ENCODE peak calls at places on chromosome 5, in seven cellular contexts. T is cardiac muscle cell, S is D721Med, Q is AG04449, N is AG04450, W is heart left ventricle, F is AG09319. A is an unnamed sample.

GRCh38 chr5:139707445-139708003 is 59.4 kb downstream of the CXXC5 start:
- DNase-seq in F (no peak), S (no peak), T (no peak), W (no peak), N (no peak), Q (no peak), A (no peak)

GRCh38 chr5:1725641-1726468 is 73.8 kb downstream of the MRPL36 start:
- DNase-seq in F (no peak), S (no peak), Q (no peak), W (no peak), N (no peak), T (no peak), A (no peak)

GRCh38 chr5:147756566-147756965 is 26.0 kb downstream of the JAKMIP2 start:
- DNase-seq in N (no peak), W (no peak), T (no peak), S (no peak), Q (no peak), F (no peak), A (no peak)

GRCh38 chr5:96302174-96302738 is 130.8 kb downstream of the PCSK1 start:
- DNase-seq in T (no peak), N (no peak), W (no peak), Q (no peak), S (no peak), F (no peak), A (no peak)

GRCh38 chr5:111463304-111463703 is 49.0 kb downstream of the STARD4 start:
- DNase-seq in F (no peak), T (no peak), S (no peak), Q (no peak), N (no peak), W (no peak), A (no peak)

GRCh38 chr5:172280937-172281336 is 2.6 kb downstream of the UBTD2 start:
- DNase-seq in Q (no peak), N (no peak), S (no peak), T (no peak), F (peak), W (no peak), A (no peak)

GRCh38 chr5:106964102-106964501 is 706.6 kb downstream of the EFNA5 start:
- DNase-seq in Q (no peak), W (no peak), T (no peak), S (no peak), F (no peak), N (no peak), A (no peak)

GRCh38 chr5:141650851-141651727 is at the start of gene FCHSD1:
- DNase-seq in T (peak), W (peak), N (peak), F (peak), Q (no peak), S (no peak), A (peak)

GRCh38 chr5:147507480-147508126 is 2.3 kb downstream of the DPYSL3 start:
- DNase-seq in Q (no peak), F (no peak), W (no peak), T (no peak), N (no peak), S (no peak), A (no peak)

GRCh38 chr5:88660947-88661869 is 221.8 kb downstream of the MEF2C start:
- DNase-seq in T (peak), F (peak), S (peak), N (no peak), Q (no peak), W (peak), A (no peak)

GRCh38 chr5:80165430-80165829 is 90.4 kb downstream of the SERINC5 start:
- DNase-seq in Q (no peak), S (no peak), W (no peak), N (no peak), F (no peak), T (no peak), A (no peak)

GRCh38 chr5:149391524-149391923 is 12.4 kb upstream of the IL17B start:
- DNase-seq in S (no peak), N (no peak), Q (no peak), T (peak), W (no peak), F (no peak), A (no peak)

GRCh38 chr5:29518176-29518575 is 1675.3 kb upstream of the CDH6 start:
- DNase-seq in Q (no peak), N (no peak), W (no peak), F (no peak), S (no peak), T (no peak), A (no peak)

GRCh38 chr5:17114233-17114632 is 103.2 kb upstream of the BASP1 start:
- DNase-seq in N (no peak), F (no peak), S (no peak), W (no peak), T (no peak), Q (no peak), A (no peak)

GRCh38 chr5:3609120-3609681 is 13.6 kb downstream of the IRX1 start:
- DNase-seq in T (no peak), Q (no peak), W (no peak), S (no peak), F (no peak), N (no peak), A (no peak)

GRCh38 chr5:79025054-79025465 is 40.0 kb upstream of the ARSB start:
- DNase-seq in W (peak), F (peak), N (peak), T (peak), S (no peak), Q (peak), A (no peak)

GRCh38 chr5:158145827-158146226 is 286.9 kb upstream of the CLINT1 start:
- DNase-seq in Q (no peak), S (no peak), F (no peak), W (no peak), N (no peak), T (no peak), A (no peak)

GRCh38 chr5:1394881-1395860 is 50.1 kb downstream of the SLC6A3 start:
- DNase-seq in F (no peak), S (no peak), N (no peak), W (no peak), Q (no peak), T (no peak), A (no peak)

GRCh38 chr5:94397508-94397907 is 220.9 kb downstream of the KIAA0825 start:
- DNase-seq in F (no peak), T (no peak), W (no peak), Q (no peak), N (no peak), S (no peak), A (no peak)

GRCh38 chr5:173396311-173396993 is 68.2 kb upstream of the STC2 start:
- DNase-seq in Q (no peak), F (no peak), T (peak), N (no peak), W (no peak), S (no peak), A (no peak)

GRCh38 chr5:160837749-160838593 is 14.0 kb downstream of the ATP10B start:
- DNase-seq in Q (no peak), F (no peak), T (no peak), W (no peak), N (no peak), S (no peak), A (no peak)

DNA sequence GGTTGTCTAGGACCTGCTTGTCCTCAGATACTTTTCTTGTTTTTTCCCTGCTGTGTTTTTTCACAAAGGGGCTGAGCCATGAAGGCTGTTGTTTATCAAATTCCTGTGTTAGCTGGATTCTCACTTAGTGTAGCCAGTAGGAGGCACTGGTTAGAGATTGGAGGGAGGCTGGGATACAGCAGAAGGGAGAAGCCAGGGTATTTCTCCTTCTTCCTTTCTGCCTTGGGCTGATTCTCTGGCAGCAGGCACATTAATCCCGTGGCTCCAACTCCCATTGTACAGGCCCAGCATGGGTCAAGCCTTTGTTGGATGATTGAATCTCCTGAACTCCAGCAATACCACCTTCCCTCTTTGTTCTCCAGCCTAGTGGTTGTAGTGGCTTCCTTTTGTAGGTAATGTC is 46.4 kb upstream of the FAM170A start:
- DNase-seq in N (no peak), W (no peak), T (no peak), S (no peak), F (no peak), Q (no peak), A (no peak)
- TF ChIP-seq CTCF in N (no peak), W (no peak), T (no peak), S (no peak), F (no peak), Q (no peak), A (no peak)

GRCh38 chr5:35202319-35203111 is 27.8 kb downstream of the PRLR start:
- DNase-seq in N (no peak), T (peak), S (no peak), F (peak), Q (no peak), W (no peak), A (peak)
- TF ChIP-seq CTCF in N (peak), T (peak), S (peak), F (peak), Q (peak), W (peak), A (no peak)

GRCh38 chr5:133386662-133387061 is 225.7 kb downstream of the FSTL4 start:
- DNase-seq in N (no peak), W (no peak), Q (no peak), S (no peak), T (no peak), F (no peak), A (no peak)
- TF ChIP-seq CTCF in N (no peak), W (no peak), Q (no peak), S (no peak), T (no peak), F (no peak), A (no peak)

GRCh38 chr5:69217732-69218568 is 16.7 kb upstream of the CDK7 start:
- DNase-seq in F (peak), T (peak), N (peak), W (peak), Q (no peak), S (peak), A (peak)
- TF ChIP-seq CTCF in F (peak), T (no peak), N (peak), W (peak), Q (peak), S (no peak), A (peak)

DNA sequence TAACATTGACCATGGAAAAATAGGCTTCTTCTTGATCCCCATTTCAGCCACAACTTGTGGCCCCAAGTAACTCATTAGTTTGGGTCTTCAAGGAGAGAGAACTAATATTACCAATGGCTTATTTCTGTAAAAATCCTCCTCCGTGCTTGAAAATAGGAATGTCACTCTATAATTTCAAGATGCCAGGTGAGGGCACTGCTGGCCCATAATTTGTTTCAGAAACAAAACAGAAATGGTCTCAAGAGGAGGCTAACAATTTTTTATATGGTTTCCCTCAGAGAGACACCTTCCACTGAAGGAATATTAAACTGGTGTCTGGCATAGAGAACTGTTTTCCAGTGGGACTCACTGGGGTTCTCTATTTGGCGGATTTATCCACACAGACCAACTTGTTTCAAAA is 437.0 kb upstream of the TRPC7 start:
- DNase-seq in T (peak), Q (no peak), F (no peak), S (no peak), N (no peak), W (no peak), A (no peak)
- TF ChIP-seq CTCF in T (peak), Q (peak), F (peak), S (peak), N (peak), W (peak), A (no peak)

GRCh38 chr5:137054335-137054734 is 444.8 kb downstream of the SPOCK1 start:
- DNase-seq in Q (no peak), S (no peak), N (no peak), W (no peak), T (no peak), F (no peak), A (no peak)

GRCh38 chr5:137054792-137055191 is 444.3 kb downstream of the SPOCK1 start:
- DNase-seq in Q (no peak), S (no peak), T (no peak), F (no peak), N (no peak), W (no peak), A (no peak)

GRCh38 chr5:137055271-137055872 is 443.8 kb downstream of the SPOCK1 start:
- DNase-seq in N (no peak), S (no peak), W (no peak), Q (no peak), F (no peak), T (no peak), A (no peak)

GRCh38 chr5:137056676-137057075 is 442.4 kb downstream of the SPOCK1 start:
- DNase-seq in S (no peak), N (no peak), F (no peak), W (no peak), Q (no peak), T (no peak), A (no peak)

DNA sequence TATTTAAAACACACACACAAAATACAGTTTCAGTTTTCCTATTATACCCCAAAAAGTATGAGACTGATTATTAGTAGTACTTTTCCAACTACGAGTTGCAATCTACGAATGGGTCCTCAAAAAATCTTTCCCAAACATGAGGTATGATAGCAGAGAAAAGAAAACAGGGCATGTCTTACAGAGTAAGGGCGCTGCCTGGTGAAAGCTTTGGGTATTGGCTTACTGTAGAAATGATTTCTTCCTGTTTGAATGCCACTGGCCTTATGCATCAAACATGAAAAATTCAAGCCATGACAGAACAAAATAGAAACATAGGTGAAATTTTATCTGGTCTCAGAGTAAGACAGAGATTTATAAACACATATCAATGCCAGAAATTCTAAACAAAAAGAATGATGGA is 448.0 kb downstream of the SPOCK1 start:
- DNase-seq in N (no peak), W (no peak), Q (no peak), T (no peak), F (no peak), S (no peak), A (no peak)
- TF ChIP-seq CTCF in N (peak), W (peak), Q (peak), T (peak), F (peak), S (peak), A (no peak)

DNA sequence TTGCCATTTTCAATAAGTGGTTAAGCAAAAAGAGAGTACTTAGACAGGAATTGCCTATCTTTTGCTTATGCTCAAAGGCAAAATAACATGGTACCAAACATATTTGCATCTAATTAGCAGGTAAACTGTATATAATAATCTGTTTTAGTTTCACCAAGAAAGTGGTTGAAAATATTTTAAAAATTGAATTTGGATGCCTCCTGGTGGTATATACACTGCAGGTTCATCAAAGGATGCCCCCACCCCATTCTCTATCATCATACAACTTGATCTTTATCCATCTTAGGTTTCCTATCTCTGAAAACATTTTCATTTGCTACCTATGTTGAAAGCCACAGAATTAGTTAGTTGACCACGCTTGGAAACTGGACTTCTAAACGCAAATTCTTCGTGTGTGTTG is 47.0 kb upstream of the MROH2B start:
- DNase-seq in Q (no peak), T (no peak), F (no peak), N (no peak), S (no peak), W (no peak), A (no peak)
- TF ChIP-seq CTCF in Q (no peak), T (peak), F (no peak), N (peak), S (peak), W (peak), A (no peak)

A was measured in omental fat pad.